ENCODE peak calls at places on chromosomes 3 and 15, in five cellular contexts. V is right lobe of liver, C is NCI-H2081, G is RPMI8226, W is anterior cingulate cortex. D is an unnamed sample.

GRCh38 chr15:85897818-85898717 is 103.3 kb upstream of the KLHL25 start:
- DNase-seq in V (no peak), C (no peak), G (no peak), W (no peak), D (no peak)

GRCh38 chr3:156892701-156893100 is 66.5 kb downstream of the LEKR1 start:
- DNase-seq in V (no peak), C (no peak), G (no peak), W (no peak), D (no peak)

GRCh38 chr3:50734985-50735384 is 60.3 kb downstream of the DOCK3 start:
- DNase-seq in V (no peak), C (no peak), G (no peak), W (no peak), D (no peak)

GRCh38 chr3:127449489-127450212 is 140.9 kb downstream of the TPRA1 start:
- DNase-seq in V (peak; percentile 1), C (no peak), G (no peak), W (no peak), D (no peak)

GRCh38 chr15:51267714-51268105 is 70.7 kb downstream of the CYP19A1 start:
- DNase-seq in V (no peak), C (no peak), G (peak; percentile 38), W (no peak), D (no peak)

GRCh38 chr3:70851066-70851465 is 538.6 kb upstream of the MDFIC2 start:
- DNase-seq in V (no peak), C (no peak), G (no peak), W (no peak), D (no peak)

GRCh38 chr3:71536376-71536965 is 47.1 kb downstream of the FOXP1 start:
- DNase-seq in V (no peak), C (no peak), G (no peak), W (no peak), D (no peak)

GRCh38 chr3:106710596-106710995 is 666.6 kb upstream of the CCDC54 start:
- DNase-seq in V (no peak), C (no peak), G (no peak), W (no peak), D (no peak)

GRCh38 chr3:44962606-44963393 is 13.2 kb downstream of the ZDHHC3 start:
- DNase-seq in V (no peak), C (no peak), G (no peak), W (no peak), D (no peak)

GRCh38 chr3:29644261-29644660 is 363.4 kb downstream of the RBMS3 start:
- DNase-seq in V (no peak), C (no peak), G (no peak), W (no peak), D (no peak)

GRCh38 chr3:88991496-88991895 is 115.9 kb upstream of the EPHA3 start:
- DNase-seq in V (no peak), C (no peak), G (no peak), W (no peak), D (no peak)

GRCh38 chr3:138332472-138333073 is 2.9 kb upstream of the NME9 start:
- DNase-seq in V (no peak), C (peak; percentile 25), G (peak; percentile 31), W (no peak), D (no peak)

GRCh38 chr3:117602054-117602644 is 892.6 kb downstream of the TUSC7 start:
- DNase-seq in V (no peak), C (no peak), G (peak; percentile 69), W (no peak), D (no peak)

GRCh38 chr3:25033407-25034029 is 394.5 kb upstream of the RARB start:
- DNase-seq in V (peak; percentile 19), C (peak; percentile 52), G (peak; percentile 61), W (peak; percentile 14), D (no peak)

GRCh38 chr3:8846176-8846575 is 76.8 kb upstream of the OXTR start:
- DNase-seq in V (no peak), C (no peak), G (no peak), W (no peak), D (no peak)

GRCh38 chr15:38690737-38691332 is 126.2 kb upstream of the RASGRP1 start:
- DNase-seq in V (peak; percentile 38), C (peak; percentile 58), G (peak; percentile 63), W (peak; percentile 49), D (peak; percentile 85)

GRCh38 chr15:54289590-54290136 is 311.4 kb downstream of the UNC13C start:
- DNase-seq in V (no peak), C (no peak), G (no peak), W (no peak), D (no peak)

GRCh38 chr15:59301527-59301926 is 71.1 kb downstream of the MYO1E start:
- DNase-seq in V (no peak), C (no peak), G (no peak), W (no peak), D (no peak)

GRCh38 chr3:87069963-87070362 is 79.0 kb upstream of the VGLL3 start:
- DNase-seq in V (no peak), C (no peak), G (no peak), W (no peak), D (no peak)

GRCh38 chr3:45554001-45554691 is 40.4 kb upstream of the LIMD1 start:
- DNase-seq in V (peak; percentile 83), C (no peak), G (peak; percentile 93), W (no peak), D (peak; percentile 39)

GRCh38 chr3:10224794-10225660 is 23.2 kb upstream of the TATDN2 start:
- DNase-seq in V (peak; percentile 66), C (peak; percentile 61), G (peak; percentile 94), W (peak; percentile 76), D (peak; percentile 48)

GRCh38 chr3:60053518-60054265 is 1003.9 kb upstream of the CFAP20DC start:
- DNase-seq in V (no peak), C (no peak), G (no peak), W (no peak), D (no peak)

GRCh38 chr3:15221574-15222217 is 15.7 kb downstream of the CAPN7 start:
- DNase-seq in V (no peak), C (no peak), G (no peak), W (no peak), D (no peak)

GRCh38 chr15:60460931-60461330 is 18.0 kb downstream of the ICE2 start:
- DNase-seq in V (no peak), C (no peak), G (no peak), W (no peak), D (no peak)

GRCh38 chr3:192259661-192260060 is 467.7 kb downstream of the FGF12 start:
- DNase-seq in V (no peak), C (no peak), G (no peak), W (no peak), D (no peak)

GRCh38 chr3:46946856-46947544 is 29.5 kb downstream of the CCDC12 start:
- DNase-seq in V (peak; percentile 73), C (no peak), G (no peak), W (no peak), D (no peak)

GRCh38 chr15:62108411-62108810 is 41.6 kb downstream of the C2CD4A start:
- DNase-seq in V (no peak), C (no peak), G (no peak), W (no peak), D (no peak)

GRCh38 chr3:65573548-65574116 is 465.1 kb downstream of the MAGI1 start:
- DNase-seq in V (no peak), C (no peak), G (no peak), W (no peak), D (no peak)

GRCh38 chr15:93646193-93646592 is 557.2 kb upstream of the RGMA start:
- DNase-seq in V (no peak), C (no peak), G (no peak), W (no peak), D (no peak)

GRCh38 chr3:32283304-32283703 is 44.8 kb downstream of the CMTM8 start:
- DNase-seq in V (peak; percentile 31), C (no peak), G (no peak), W (no peak), D (no peak)

GRCh38 chr15:86284630-86285029 is 205.0 kb downstream of the AGBL1 start:
- DNase-seq in V (no peak), C (no peak), G (no peak), W (no peak), D (no peak)